ENCODE peak calls at places on chromosomes 5 and 9, in five cellular contexts. B, P, S, H and X are unnamed samples.

GRCh38 chr9:134217431-134218210 is 53.3 kb upstream of the RNU6ATAC start:
- DNase-seq in H (no peak), S (no peak), B (no peak), P (no peak), X (peak; percentile 58)

GRCh38 chr9:89802809-89803355 is 198.1 kb downstream of the GADD45G start:
- DNase-seq in P (no peak), B (peak; percentile 70), S (peak; percentile 54), H (no peak), X (no peak)

GRCh38 chr9:96874947-96875459 is 20.7 kb upstream of the ZNF782 start:
- DNase-seq in H (no peak), S (no peak), B (no peak), P (no peak), X (no peak)

GRCh38 chr5:78597858-78598415 is 50.6 kb downstream of the LHFPL2 start:
- DNase-seq in P (no peak), B (no peak), S (no peak), H (no peak), X (no peak)

GRCh38 chr5:16480144-16480543 is 14.5 kb upstream of the ZNF622 start:
- DNase-seq in B (no peak), H (no peak), P (no peak), S (no peak), X (no peak)

GRCh38 chr9:21455320-21455719 is 15.1 kb downstream of the IFNA1 start:
- DNase-seq in S (no peak), H (no peak), P (no peak), B (no peak), X (peak; percentile 16)

GRCh38 chr5:58201922-58202648 is 257.8 kb downstream of the PLK2 start:
- DNase-seq in S (no peak), P (no peak), B (no peak), H (no peak), X (no peak)

GRCh38 chr5:127061956-127062355 is 11.3 kb downstream of the C5orf63 start:
- DNase-seq in P (no peak), H (no peak), B (no peak), S (no peak), X (no peak)

GRCh38 chr9:347667-348292 is 133.1 kb downstream of the DOCK8 start:
- DNase-seq in H (no peak), B (no peak), P (no peak), S (no peak), X (no peak)

GRCh38 chr5:50440651-50441478 is at the start of gene EMB:
- DNase-seq in H (peak; percentile 69), B (peak; percentile 71), P (peak; percentile 64), S (peak; percentile 16), X (peak; percentile 64)

GRCh38 chr9:100013573-100013972 is 85.2 kb downstream of the ERP44 start:
- DNase-seq in P (no peak), S (no peak), B (no peak), H (no peak), X (no peak)

GRCh38 chr5:161138751-161139455 is 286.9 kb upstream of the ATP10B start:
- DNase-seq in S (no peak), B (no peak), P (no peak), H (no peak), X (no peak)

GRCh38 chr5:68285857-68286611 is 70.5 kb downstream of the PIK3R1 start:
- DNase-seq in S (no peak), B (no peak), P (no peak), H (no peak), X (no peak)

GRCh38 chr5:113194125-113194524 is 217.5 kb downstream of the DCP2 start:
- DNase-seq in B (no peak), S (no peak), P (no peak), H (no peak), X (no peak)

GRCh38 chr9:72154468-72155281 is 5.4 kb downstream of the GDA start:
- DNase-seq in B (no peak), H (no peak), P (no peak), S (no peak), X (no peak)

GRCh38 chr5:35089688-35090314 is 42.1 kb upstream of the AGXT2 start:
- DNase-seq in P (peak; percentile 16), H (peak; percentile 67), B (peak; percentile 24), S (peak; percentile 57), X (peak; percentile 51)

GRCh38 chr9:128787583-128788156 is 617 bp downstream of the TBC1D13 start:
- DNase-seq in S (no peak), P (no peak), H (no peak), B (peak; percentile 26), X (no peak)

GRCh38 chr5:147504001-147504400 is 5.9 kb downstream of the DPYSL3 start:
- DNase-seq in P (no peak), H (no peak), B (peak; percentile 46), S (peak; percentile 52), X (peak; percentile 18)

GRCh38 chr5:154523704-154524103 is 45.7 kb upstream of the HAND1 start:
- DNase-seq in B (peak; percentile 31), P (no peak), H (no peak), S (no peak), X (peak; percentile 88)

GRCh38 chr5:134252671-134253070 is 26.8 kb upstream of the PPP2CA start:
- DNase-seq in H (no peak), P (no peak), S (no peak), B (peak; percentile 21), X (no peak)

GRCh38 chr5:169300468-169301385 is at the start of gene SLIT3:
- DNase-seq in B (peak; percentile 77), S (peak; percentile 88), P (no peak), H (no peak), X (no peak)

GRCh38 chr5:102866315-102866693 is 111.2 kb downstream of the PAM start:
- DNase-seq in P (no peak), S (no peak), H (no peak), B (no peak), X (no peak)

GRCh38 chr5:73661753-73662152 is 35.8 kb downstream of the ARHGEF28 start:
- DNase-seq in P (no peak), S (no peak), H (no peak), B (no peak), X (no peak)

GRCh38 chr5:10457682-10458574 is 16.2 kb downstream of the ROPN1L start:
- DNase-seq in S (peak; percentile 41), B (no peak), P (no peak), H (no peak), X (peak; percentile 83)

GRCh38 chr5:39678533-39678932 is 253.8 kb upstream of the DAB2 start:
- DNase-seq in P (no peak), H (no peak), S (no peak), B (no peak), X (peak; percentile 20)

DNA sequence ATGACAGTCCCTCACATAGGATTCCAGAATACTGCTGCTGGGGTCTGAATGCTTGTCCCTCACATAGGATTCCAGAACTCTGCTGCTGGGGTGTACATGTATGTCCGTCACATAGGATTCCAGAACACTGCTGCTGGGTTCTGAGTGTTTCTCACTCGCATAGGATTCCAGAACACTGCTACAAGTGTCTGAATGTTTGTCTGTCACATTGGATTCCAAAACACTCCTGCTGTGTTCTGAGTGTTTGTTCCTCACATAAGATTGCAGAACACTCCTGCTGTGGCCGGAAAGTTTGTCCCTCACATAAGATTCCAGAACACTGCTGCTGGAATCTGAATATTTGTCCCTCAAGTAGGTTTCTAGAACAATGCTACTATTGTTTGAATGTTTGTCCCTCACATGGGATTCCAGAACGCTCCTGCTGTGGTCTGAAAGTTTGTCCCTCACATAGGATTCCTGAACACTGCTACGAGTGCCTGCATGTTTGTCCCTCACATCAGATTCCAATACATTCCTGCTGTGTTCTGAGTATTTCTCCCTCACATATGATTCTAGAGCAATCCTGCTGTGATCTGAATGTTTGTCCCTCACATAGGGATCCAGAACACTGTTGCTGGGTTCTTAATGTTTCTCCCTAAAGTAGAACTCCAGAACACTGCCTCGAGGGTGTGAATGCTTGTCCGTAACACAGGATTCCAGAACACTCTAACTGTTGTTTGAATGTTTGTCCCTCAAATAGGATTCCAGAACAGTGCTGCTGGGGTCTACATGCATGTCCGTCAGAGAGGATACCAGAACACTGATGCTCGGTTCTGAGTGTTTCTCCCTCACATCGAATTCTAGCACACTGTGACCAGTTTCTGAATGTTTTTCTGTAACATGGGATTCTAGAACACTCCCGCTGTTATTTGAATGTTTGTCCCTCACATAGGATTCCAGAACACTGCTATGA is 200.4 kb downstream of the FOXD4L6 start:
- DNase-seq in P (no peak), B (no peak), S (no peak), H (no peak), X (no peak)
- H3K27me3 ChIP-seq in P (no peaks in the 10 kb centered on the region), B (no peaks in the 10 kb centered on the region), S (no peaks in the 10 kb centered on the region), H (no peaks in the 10 kb centered on the region), X (peaks cover 50% of the 10 kb centered on the region)

DNA sequence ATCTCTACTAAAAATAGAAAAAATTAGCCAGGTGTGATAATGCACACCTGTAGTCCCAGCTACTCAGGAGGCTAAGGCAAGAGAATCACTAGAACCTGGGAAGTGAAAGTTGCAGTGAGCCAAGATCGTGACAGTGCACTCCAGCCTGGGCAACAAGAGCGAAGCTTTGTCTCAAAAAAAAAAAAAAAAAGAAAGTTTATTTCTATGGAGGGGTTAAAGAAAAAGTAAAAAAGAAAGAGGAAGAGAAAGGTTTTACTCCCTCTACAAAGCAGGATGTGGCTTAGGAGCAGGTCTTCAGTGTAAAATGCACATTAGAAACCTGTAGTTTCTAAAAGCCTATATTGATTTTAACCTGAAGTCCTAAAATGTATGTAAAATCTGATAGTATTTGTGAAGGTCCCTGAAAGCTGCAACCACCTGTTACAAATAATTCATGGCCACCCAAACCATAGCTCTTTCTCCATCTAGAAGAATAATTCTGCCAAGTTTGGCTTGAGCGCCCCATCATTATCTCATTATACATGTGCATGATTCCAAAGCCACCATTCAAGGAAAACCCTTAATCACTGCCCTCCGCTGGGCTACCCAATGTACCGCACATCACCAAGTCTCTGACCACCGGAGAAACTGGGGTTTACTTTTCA is 3.4 kb downstream of the FNBP1 start:
- DNase-seq in B (no peak), H (no peak), S (no peak), P (no peak), X (peak; percentile 36)
- TF ChIP-seq CTCF in B (no peak), H (no peak), S (no peak), P (no peak), X (peak; percentile 19)

GRCh38 chr5:54083851-54084250 is 226.5 kb downstream of the ARL15 start:
- DNase-seq in B (no peak), H (no peak), P (no peak), S (no peak), X (no peak)

GRCh38 chr5:54080833-54081232 is 229.5 kb downstream of the ARL15 start:
- DNase-seq in H (no peak), B (no peak), S (no peak), P (no peak), X (no peak)

GRCh38 chr5:54081415-54081814 is 229.0 kb downstream of the ARL15 start:
- DNase-seq in P (no peak), H (no peak), B (no peak), S (no peak), X (no peak)

GRCh38 chr5:54087436-54087835 is 222.9 kb downstream of the ARL15 start:
- DNase-seq in B (no peak), P (no peak), S (no peak), H (no peak), X (no peak)

GRCh38 chr5:54083245-54083644 is 227.1 kb downstream of the ARL15 start:
- DNase-seq in P (no peak), S (no peak), H (no peak), B (no peak), X (no peak)
- H3K4me3 ChIP-seq in P (no peak overlapping the region), S (no peak overlapping the region), H (no peak overlapping the region), B (no peak overlapping the region), X (no peak overlapping the region)

DNA sequence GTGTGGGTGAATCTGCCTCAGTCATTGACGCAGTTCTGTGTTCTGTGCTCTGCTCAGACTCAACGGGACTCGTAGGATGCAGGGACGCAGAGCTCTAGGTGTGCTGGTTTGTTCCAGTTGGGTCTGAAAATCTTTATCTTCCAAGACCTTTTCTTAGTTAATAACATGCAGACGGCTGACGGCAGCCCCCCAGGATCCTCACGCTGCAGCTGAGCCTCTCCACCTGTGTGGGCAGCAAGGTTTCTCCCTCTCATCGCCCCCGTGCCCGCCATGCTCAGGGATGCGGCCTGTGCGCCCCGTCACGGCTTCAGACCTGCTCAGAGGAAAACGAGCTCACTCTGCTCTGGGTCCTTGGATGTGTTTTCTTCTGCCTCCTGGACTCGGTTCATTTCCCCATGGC is 6.3 kb upstream of the SLC9A3 start:
- DNase-seq in B (no peak), H (no peak), S (no peak), P (no peak), X (no peak)
- H3K27me3 ChIP-seq in B (peaks cover 98% of the 10 kb centered on the region), H (peaks cover 31% of the 10 kb centered on the region), S (peaks cover 23% of the 10 kb centered on the region), P (peaks cover 12% of the 10 kb centered on the region), X (peaks cover 56% of the 10 kb centered on the region)